ENCODE peak calls at places on chromosome 15, in seven cellular contexts. N, K, D, E, B, Z and A are unnamed samples.

GRCh38 chr15:41445399-41445798 is 28.5 kb downstream of the RTF1 start:
- DNase-seq in D (no peak), E (no peak), Z (no peak), B (no peak), N (no peak), K (no peak), A (no peak)

GRCh38 chr15:71802770-71803169 is 7.6 kb upstream of the NR2E3 start:
- DNase-seq in E (peak; percentile 39), N (no peak), K (no peak), B (no peak), D (no peak), Z (no peak), A (no peak)

GRCh38 chr15:79282371-79283251 is at the start of gene ANKRD34C:
- DNase-seq in D (no peak), Z (no peak), N (no peak), E (no peak), B (no peak), K (no peak), A (no peak)

GRCh38 chr15:52652984-52653383 is 26.2 kb downstream of the ATOSA start:
- DNase-seq in E (no peak), K (no peak), D (no peak), N (no peak), B (no peak), Z (no peak), A (no peak)

GRCh38 chr15:57649138-57649537 is 57.4 kb upstream of the POLR2M start:
- DNase-seq in E (no peak), Z (no peak), K (no peak), N (no peak), D (no peak), B (no peak), A (no peak)

GRCh38 chr15:45795487-45796069 is 160.7 kb downstream of the SQOR start:
- DNase-seq in E (peak; percentile 25), K (no peak), Z (peak; percentile 74), D (no peak), B (peak; percentile 11), N (no peak), A (peak; percentile 59)

GRCh38 chr15:90750186-90750585 is 33.0 kb downstream of the BLM start:
- DNase-seq in D (no peak), N (no peak), K (no peak), B (no peak), Z (no peak), E (peak; percentile 10), A (peak; percentile 28)

GRCh38 chr15:84819291-84819768 is 2.2 kb downstream of the ALPK3 start:
- DNase-seq in B (no peak), E (no peak), Z (no peak), D (no peak), N (no peak), K (no peak), A (no peak)